ENCODE peak calls at places on chromosomes 11 and 22, in eight cellular contexts. One of them, this sample, is unnamed.

GRCh38 chr11:14974723-14975587 is 2.8 kb upstream of the CALCA start:
- DNase-seq in GM12865: peak
- DNase-seq in Calu3: peak
- DNase-seq in GM12864: no peak
- DNase-seq in Panc1: peak
- DNase-seq in left ventricle myocardium inferior: peak
- DNase-seq in cardiac fibroblast: peak
- DNase-seq in nephron progenitor cell: peak
- DNase-seq in this sample: peak

GRCh38 chr11:62444835-62445234 is 26.0 kb downstream of the SCGB1A1 start:
- DNase-seq in cardiac fibroblast: no peak
- DNase-seq in Calu3: no peak
- DNase-seq in GM12864: no peak
- DNase-seq in GM12865: no peak
- DNase-seq in nephron progenitor cell: no peak
- DNase-seq in Panc1: no peak
- DNase-seq in left ventricle myocardium inferior: no peak
- DNase-seq in this sample: no peak

GRCh38 chr11:134557571-134558257 is 145.7 kb upstream of the B3GAT1 start:
- DNase-seq in nephron progenitor cell: no peak
- DNase-seq in Calu3: no peak
- DNase-seq in GM12865: no peak
- DNase-seq in Panc1: no peak
- DNase-seq in left ventricle myocardium inferior: no peak
- DNase-seq in GM12864: no peak
- DNase-seq in cardiac fibroblast: no peak
- DNase-seq in this sample: no peak

GRCh38 chr11:115226556-115226955 is 277.7 kb downstream of the CADM1 start:
- DNase-seq in Panc1: peak
- DNase-seq in Calu3: no peak
- DNase-seq in left ventricle myocardium inferior: no peak
- DNase-seq in nephron progenitor cell: no peak
- DNase-seq in GM12864: no peak
- DNase-seq in GM12865: no peak
- DNase-seq in cardiac fibroblast: peak
- DNase-seq in this sample: peak

GRCh38 chr11:10160350-10160749 is 133.7 kb downstream of the SBF2 start:
- DNase-seq in nephron progenitor cell: no peak
- DNase-seq in GM12865: no peak
- DNase-seq in GM12864: no peak
- DNase-seq in cardiac fibroblast: no peak
- DNase-seq in Panc1: no peak
- DNase-seq in left ventricle myocardium inferior: no peak
- DNase-seq in Calu3: no peak
- DNase-seq in this sample: no peak

GRCh38 chr11:6635082-6635932 is 16.1 kb upstream of the TPP1 start:
- DNase-seq in GM12864: no peak
- DNase-seq in left ventricle myocardium inferior: peak
- DNase-seq in Panc1: no peak
- DNase-seq in Calu3: no peak
- DNase-seq in cardiac fibroblast: peak
- DNase-seq in nephron progenitor cell: peak
- DNase-seq in GM12865: no peak
- DNase-seq in this sample: peak

GRCh38 chr11:64210301-64211020 is 3.9 kb downstream of the FERMT3 start:
- DNase-seq in Panc1: no peak
- DNase-seq in Calu3: no peak
- DNase-seq in GM12864: no peak
- DNase-seq in nephron progenitor cell: no peak
- DNase-seq in left ventricle myocardium inferior: no peak
- DNase-seq in cardiac fibroblast: no peak
- DNase-seq in GM12865: no peak
- DNase-seq in this sample: no peak

GRCh38 chr11:120339394-120339890 is 3.2 kb downstream of the ARHGEF12 start:
- DNase-seq in GM12865: no peak
- DNase-seq in left ventricle myocardium inferior: no peak
- DNase-seq in Calu3: peak
- DNase-seq in cardiac fibroblast: peak
- DNase-seq in nephron progenitor cell: no peak
- DNase-seq in GM12864: no peak
- DNase-seq in Panc1: no peak
- DNase-seq in this sample: peak

GRCh38 chr11:45303316-45303715 is 17.2 kb upstream of the SYT13 start:
- DNase-seq in left ventricle myocardium inferior: no peak
- DNase-seq in nephron progenitor cell: no peak
- DNase-seq in GM12865: no peak
- DNase-seq in Calu3: no peak
- DNase-seq in GM12864: no peak
- DNase-seq in Panc1: no peak
- DNase-seq in cardiac fibroblast: no peak
- DNase-seq in this sample: no peak

GRCh38 chr22:23408321-23408720 is 171.8 kb downstream of the IGLL1 start:
- DNase-seq in nephron progenitor cell: no peak
- DNase-seq in cardiac fibroblast: no peak
- DNase-seq in Panc1: no peak
- DNase-seq in Calu3: no peak
- DNase-seq in left ventricle myocardium inferior: no peak
- DNase-seq in GM12865: no peak
- DNase-seq in GM12864: no peak
- DNase-seq in this sample: no peak

GRCh38 chr11:112797072-112797471 is 164.1 kb upstream of the NCAM1 start:
- DNase-seq in GM12865: no peak
- DNase-seq in GM12864: no peak
- DNase-seq in cardiac fibroblast: no peak
- DNase-seq in Calu3: peak
- DNase-seq in nephron progenitor cell: peak
- DNase-seq in Panc1: no peak
- DNase-seq in left ventricle myocardium inferior: no peak
- DNase-seq in this sample: no peak

GRCh38 chr11:2444301-2445106 is at the start of the genes KCNQ1 and TRPM5:
- DNase-seq in GM12865: peak
- DNase-seq in left ventricle myocardium inferior: peak
- DNase-seq in nephron progenitor cell: peak
- DNase-seq in GM12864: no peak
- DNase-seq in cardiac fibroblast: no peak
- DNase-seq in Calu3: peak
- DNase-seq in Panc1: no peak
- DNase-seq in this sample: peak

GRCh38 chr22:48198489-48199459 is 1436.3 kb downstream of the TBC1D22A start:
- DNase-seq in Calu3: no peak
- DNase-seq in Panc1: no peak
- DNase-seq in cardiac fibroblast: no peak
- DNase-seq in nephron progenitor cell: no peak
- DNase-seq in GM12865: no peak
- DNase-seq in GM12864: no peak
- DNase-seq in left ventricle myocardium inferior: no peak
- DNase-seq in this sample: no peak

GRCh38 chr22:22928666-22929380 is 41.2 kb downstream of the IGLL5 start:
- DNase-seq in cardiac fibroblast: peak
- DNase-seq in GM12864: peak
- DNase-seq in Panc1: no peak
- DNase-seq in Calu3: peak
- DNase-seq in nephron progenitor cell: no peak
- DNase-seq in left ventricle myocardium inferior: peak
- DNase-seq in GM12865: peak
- DNase-seq in this sample: no peak

GRCh38 chr11:50155508-50155907 is 122.8 kb downstream of the OR4C45 start:
- DNase-seq in cardiac fibroblast: no peak
- DNase-seq in left ventricle myocardium inferior: no peak
- DNase-seq in GM12865: no peak
- DNase-seq in Calu3: no peak
- DNase-seq in Panc1: no peak
- DNase-seq in nephron progenitor cell: no peak
- DNase-seq in GM12864: no peak
- DNase-seq in this sample: no peak

GRCh38 chr11:122309262-122309925 is 193.4 kb upstream of the BLID start:
- DNase-seq in Calu3: no peak
- DNase-seq in nephron progenitor cell: no peak
- DNase-seq in GM12864: no peak
- DNase-seq in Panc1: no peak
- DNase-seq in cardiac fibroblast: no peak
- DNase-seq in GM12865: no peak
- DNase-seq in left ventricle myocardium inferior: no peak
- DNase-seq in this sample: no peak

GRCh38 chr11:60872952-60873524 is 5.7 kb downstream of the ZP1 start:
- DNase-seq in Calu3: no peak
- DNase-seq in Panc1: no peak
- DNase-seq in left ventricle myocardium inferior: no peak
- DNase-seq in GM12864: no peak
- DNase-seq in GM12865: no peak
- DNase-seq in cardiac fibroblast: peak
- DNase-seq in nephron progenitor cell: no peak
- DNase-seq in this sample: no peak

GRCh38 chr22:47064416-47064815 is 302.0 kb downstream of the TBC1D22A start:
- DNase-seq in left ventricle myocardium inferior: no peak
- DNase-seq in GM12865: no peak
- DNase-seq in Panc1: no peak
- DNase-seq in nephron progenitor cell: no peak
- DNase-seq in cardiac fibroblast: no peak
- DNase-seq in GM12864: no peak
- DNase-seq in Calu3: no peak
- DNase-seq in this sample: no peak

DNA sequence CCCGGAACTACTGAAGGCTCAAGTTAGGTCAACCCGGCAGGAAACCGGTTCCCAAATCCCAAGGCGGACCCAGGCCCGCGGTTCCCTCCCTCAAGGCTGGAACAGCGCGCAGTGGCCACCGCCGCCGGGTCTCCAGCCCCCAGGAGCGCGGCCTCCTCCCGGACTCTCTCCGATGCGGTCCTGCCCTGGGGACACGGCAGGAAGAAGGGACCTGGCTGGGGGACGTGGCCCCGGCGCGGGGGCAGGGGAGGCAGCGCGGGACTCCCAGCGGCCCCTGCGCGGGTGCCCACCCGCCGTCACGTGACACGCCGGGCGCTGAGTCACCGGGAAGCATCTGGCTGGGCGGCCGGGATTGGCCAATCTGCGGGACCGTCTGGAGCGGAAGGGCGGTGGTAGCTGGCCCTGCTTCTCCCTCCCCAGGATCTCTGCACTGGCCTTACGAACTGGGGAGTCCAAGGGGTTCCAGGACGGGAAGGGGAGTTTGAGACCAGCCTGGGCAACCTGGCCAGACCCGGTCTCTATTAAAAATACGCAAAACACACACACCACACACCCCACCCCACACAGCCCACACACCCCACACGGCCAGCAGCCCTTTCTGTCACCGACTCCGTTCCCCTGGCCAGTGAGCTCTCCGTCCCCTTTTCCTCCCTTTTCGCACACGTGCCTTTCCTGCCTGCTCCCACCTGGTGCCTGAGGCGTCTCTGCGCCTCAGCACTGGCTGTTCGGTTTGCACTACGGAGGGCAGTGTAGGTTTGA is 21.4 kb upstream of the MALAT1 start:
- DNase-seq in nephron progenitor cell: peak
- DNase-seq in cardiac fibroblast: peak
- DNase-seq in Calu3: peak
- DNase-seq in GM12865: peak
- DNase-seq in left ventricle myocardium inferior: peak
- DNase-seq in GM12864: no peak
- DNase-seq in Panc1: no peak
- DNase-seq in this sample: peak
- TF ChIP-seq CTCF in nephron progenitor cell: no peak
- TF ChIP-seq CTCF in cardiac fibroblast: no peak
- TF ChIP-seq CTCF in Calu3: no peak
- TF ChIP-seq CTCF in GM12865: no peak
- TF ChIP-seq CTCF in left ventricle myocardium inferior: no peak
- TF ChIP-seq CTCF in GM12864: no peak
- TF ChIP-seq CTCF in Panc1: no peak
- TF ChIP-seq CTCF in this sample: no peak

DNA sequence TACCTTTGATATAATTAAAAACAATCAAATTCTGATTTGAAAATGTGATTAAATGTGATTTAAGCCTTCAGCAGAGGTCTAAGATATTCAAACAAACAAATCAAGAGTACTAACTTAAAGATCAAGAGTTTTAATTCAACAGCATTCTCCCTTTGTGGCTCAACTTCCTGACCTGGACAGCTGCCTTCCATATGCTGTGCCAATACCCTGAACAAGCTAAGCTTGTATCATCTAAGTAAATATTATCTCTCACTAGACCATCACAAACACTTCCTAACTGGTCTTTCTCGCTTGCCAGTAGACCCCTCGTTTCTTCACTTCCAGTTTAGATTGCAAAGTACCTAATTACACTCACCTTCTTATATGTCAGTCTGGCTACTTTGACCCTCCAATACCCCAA is 35.9 kb upstream of the P4HA3 start:
- DNase-seq in Panc1: no peak
- DNase-seq in left ventricle myocardium inferior: no peak
- DNase-seq in GM12865: no peak
- DNase-seq in Calu3: no peak
- DNase-seq in GM12864: no peak
- DNase-seq in nephron progenitor cell: no peak
- DNase-seq in cardiac fibroblast: peak
- DNase-seq in this sample: no peak
- TF ChIP-seq CTCF in Panc1: no peak
- TF ChIP-seq CTCF in left ventricle myocardium inferior: no peak
- TF ChIP-seq CTCF in GM12865: no peak
- TF ChIP-seq CTCF in Calu3: no peak
- TF ChIP-seq CTCF in GM12864: no peak
- TF ChIP-seq CTCF in nephron progenitor cell: no peak
- TF ChIP-seq CTCF in cardiac fibroblast: no peak
- TF ChIP-seq CTCF in this sample: no peak

DNA sequence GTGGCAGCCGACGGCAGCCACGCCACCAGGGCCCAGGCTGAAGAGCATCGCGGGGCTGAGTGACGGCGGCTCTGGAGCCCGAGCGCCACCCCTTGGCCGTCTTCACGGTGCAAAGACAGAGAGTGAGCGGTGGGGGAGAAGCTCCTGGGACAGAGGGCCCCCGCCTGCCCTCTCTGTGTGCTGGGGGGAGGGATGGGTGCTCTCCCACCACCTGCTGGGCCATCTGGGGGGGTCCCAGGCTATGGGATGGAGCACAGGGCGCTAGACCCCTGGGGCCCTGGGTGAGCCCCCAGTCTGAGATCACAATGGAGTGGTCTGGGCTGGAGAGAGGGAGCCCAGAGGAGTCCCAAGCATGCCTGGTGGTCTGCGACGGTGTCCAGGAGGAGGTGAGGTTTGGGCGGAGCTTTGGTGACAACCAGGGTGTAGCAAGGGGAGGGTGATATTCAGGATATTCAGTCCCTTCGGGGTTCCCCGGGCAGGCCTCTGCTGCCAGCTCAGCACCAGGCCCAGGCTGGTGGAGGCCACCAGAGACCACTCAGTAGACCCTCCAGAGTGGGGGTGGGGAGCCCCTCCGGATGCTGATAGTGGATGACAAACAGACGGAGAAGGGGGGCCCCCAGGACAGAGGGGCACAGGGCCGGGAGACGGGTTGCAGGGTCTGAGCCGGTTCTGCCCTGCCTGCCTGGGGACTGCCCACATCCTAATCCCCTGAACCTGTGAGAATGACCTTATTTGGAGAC is 78.1 kb upstream of the PRR5 start:
- DNase-seq in cardiac fibroblast: peak
- DNase-seq in nephron progenitor cell: peak
- DNase-seq in Calu3: peak
- DNase-seq in left ventricle myocardium inferior: no peak
- DNase-seq in GM12865: peak
- DNase-seq in GM12864: no peak
- DNase-seq in Panc1: no peak
- DNase-seq in this sample: peak
- TF ChIP-seq CTCF in cardiac fibroblast: peak
- TF ChIP-seq CTCF in nephron progenitor cell: peak
- TF ChIP-seq CTCF in Calu3: peak
- TF ChIP-seq CTCF in left ventricle myocardium inferior: peak
- TF ChIP-seq CTCF in GM12865: peak
- TF ChIP-seq CTCF in GM12864: no peak
- TF ChIP-seq CTCF in Panc1: peak
- TF ChIP-seq CTCF in this sample: no peak

GRCh38 chr11:43579171-43579918 is 101.2 kb upstream of the HSD17B12 start:
- DNase-seq in GM12865: peak
- DNase-seq in nephron progenitor cell: peak
- DNase-seq in Panc1: no peak
- DNase-seq in left ventricle myocardium inferior: no peak
- DNase-seq in GM12864: no peak
- DNase-seq in Calu3: peak
- DNase-seq in cardiac fibroblast: peak
- DNase-seq in this sample: peak
- TF ChIP-seq CTCF in GM12865: peak
- TF ChIP-seq CTCF in nephron progenitor cell: peak
- TF ChIP-seq CTCF in Panc1: peak
- TF ChIP-seq CTCF in left ventricle myocardium inferior: peak
- TF ChIP-seq CTCF in GM12864: peak
- TF ChIP-seq CTCF in Calu3: peak
- TF ChIP-seq CTCF in cardiac fibroblast: peak
- TF ChIP-seq CTCF in this sample: peak

This sample was measured in endothelial cell.